ENCODE peak calls at places on chromosomes 5 and 9, in five cellular contexts. D, M, Q, T and S are unnamed samples.

GRCh38 chr5:133698259-133698554 is 85.9 kb upstream of the FSTL4 start:
- DNase-seq in D (no peak), M (no peak), Q (no peak), T (no peak), S (no peak)

GRCh38 chr5:146426853-146427618 is 20.1 kb upstream of the TCERG1 start:
- DNase-seq in D (no peak), M (peak), Q (no peak), T (peak), S (peak)

GRCh38 chr9:15176821-15177220 is 130.2 kb downstream of the TTC39B start:
- DNase-seq in D (no peak), M (no peak), Q (no peak), T (no peak), S (no peak)

GRCh38 chr5:76964018-76964417 is 11.2 kb downstream of the CRHBP start:
- DNase-seq in D (no peak), M (no peak), Q (no peak), T (no peak), S (no peak)

GRCh38 chr5:117131876-117132275 is 557.3 kb upstream of the SEMA6A start:
- DNase-seq in D (no peak), M (no peak), Q (no peak), T (no peak), S (no peak)

GRCh38 chr9:133127340-133127981 is 6.4 kb upstream of the RALGDS start:
- DNase-seq in D (no peak), M (peak), Q (peak), T (no peak), S (no peak)

GRCh38 chr5:148794275-148794674 is 32.1 kb upstream of the ADRB2 start:
- DNase-seq in D (no peak), M (no peak), Q (no peak), T (peak), S (no peak)

GRCh38 chr5:44935871-44936270 is 127.1 kb downstream of the MRPS30 start:
- DNase-seq in D (no peak), M (no peak), Q (no peak), T (no peak), S (no peak)

GRCh38 chr9:36874921-36875320 is 159.1 kb downstream of the PAX5 start:
- DNase-seq in D (no peak), M (no peak), Q (no peak), T (peak), S (no peak)

GRCh38 chr5:31106259-31106658 is 87.2 kb upstream of the CDH6 start:
- DNase-seq in D (no peak), M (no peak), Q (no peak), T (no peak), S (no peak)

GRCh38 chr9:38649731-38650363 is 29.5 kb upstream of the ANKRD18A start:
- DNase-seq in D (peak), M (no peak), Q (no peak), T (no peak), S (no peak)

GRCh38 chr5:175658299-175659145 is 651 bp downstream of the HRH2 start:
- DNase-seq in D (no peak), M (no peak), Q (no peak), T (no peak), S (no peak)

GRCh38 chr5:65394078-65394477 is 87.6 kb downstream of the ADAMTS6 start:
- DNase-seq in D (no peak), M (no peak), Q (peak), T (peak), S (no peak)

GRCh38 chr9:116494815-116495634 is 192.1 kb upstream of the TRIM32 start:
- DNase-seq in D (no peak), M (peak), Q (peak), T (no peak), S (no peak)

GRCh38 chr9:93525476-93525875 is 50.9 kb upstream of the PHF2 start:
- DNase-seq in D (no peak), M (no peak), Q (no peak), T (no peak), S (no peak)

GRCh38 chr9:86512929-86513328 is 158.7 kb upstream of the TUT7 start:
- DNase-seq in D (no peak), M (no peak), Q (no peak), T (peak), S (no peak)

GRCh38 chr9:32705059-32705458 is 69.6 kb upstream of the TAF1L start:
- DNase-seq in D (no peak), M (no peak), Q (no peak), T (peak), S (peak)

GRCh38 chr5:143673676-143674468 is 138.1 kb upstream of the HMHB1 start:
- DNase-seq in D (no peak), M (no peak), Q (no peak), T (no peak), S (no peak)

GRCh38 chr9:91777437-91777836 is 172.6 kb downstream of the ROR2 start:
- DNase-seq in D (no peak), M (no peak), Q (no peak), T (peak), S (no peak)

GRCh38 chr9:68780735-68781134 is 75.7 kb downstream of the PIP5K1B start:
- DNase-seq in D (no peak), M (no peak), Q (no peak), T (peak), S (peak)

GRCh38 chr5:3034449-3034848 is 283.0 kb upstream of the IRX2 start:
- DNase-seq in D (peak), M (no peak), Q (no peak), T (no peak), S (no peak)

GRCh38 chr5:7856855-7857254 is 5.9 kb upstream of the CFAP90 start:
- DNase-seq in D (no peak), M (peak), Q (peak), T (peak), S (peak)

GRCh38 chr9:121744002-121744686 is 92.7 kb downstream of the DAB2IP start:
- DNase-seq in D (no peak), M (no peak), Q (peak), T (peak), S (peak)

GRCh38 chr9:111298831-111299603 is 31.0 kb downstream of the OR2K2 start:
- DNase-seq in D (no peak), M (peak), Q (peak), T (peak), S (no peak)

GRCh38 chr9:16335788-16336580 is 534.5 kb downstream of the BNC2 start:
- DNase-seq in D (peak), M (peak), Q (peak), T (peak), S (peak)

GRCh38 chr5:172403191-172403794 is 51.0 kb downstream of the SH3PXD2B start:
- DNase-seq in D (no peak), M (no peak), Q (peak), T (peak), S (no peak)

GRCh38 chr9:38416461-38416860 is 7.8 kb downstream of the IGFBPL1 start:
- DNase-seq in D (no peak), M (no peak), Q (no peak), T (no peak), S (no peak)

GRCh38 chr9:70639853-70640814 is 225.7 kb upstream of the KLF9 start:
- DNase-seq in D (no peak), M (peak), Q (no peak), T (peak), S (peak)

GRCh38 chr9:28163619-28164018 is 590.3 kb upstream of the C9orf72 start:
- DNase-seq in D (no peak), M (no peak), Q (no peak), T (no peak), S (no peak)

GRCh38 chr9:12740845-12741244 is 34.0 kb upstream of the LURAP1L start:
- DNase-seq in D (no peak), M (no peak), Q (no peak), T (peak), S (no peak)

GRCh38 chr5:134466241-134467069 is 54.8 kb upstream of the CDKN2AIPNL start:
- DNase-seq in D (peak), M (peak), Q (peak), T (peak), S (peak)

GRCh38 chr5:119269061-119269579 is 86.7 kb upstream of the TNFAIP8 start:
- DNase-seq in D (no peak), M (peak), Q (peak), T (peak), S (no peak)

GRCh38 chr5:22465177-22465576 is 388.0 kb downstream of the CDH12 start:
- DNase-seq in D (no peak), M (no peak), Q (no peak), T (no peak), S (no peak)

GRCh38 chr9:74025402-74025894 is 471.7 kb upstream of the RORB start:
- DNase-seq in D (no peak), M (no peak), Q (no peak), T (no peak), S (no peak)

GRCh38 chr5:164153469-164154172 is 648.2 kb downstream of the MAT2B start:
- DNase-seq in D (no peak), M (no peak), Q (no peak), T (peak), S (no peak)

GRCh38 chr9:1598270-1598669 is 416.9 kb upstream of the SMARCA2 start:
- DNase-seq in D (no peak), M (no peak), Q (no peak), T (no peak), S (no peak)

GRCh38 chr5:71862661-71863060 is 143.6 kb downstream of the CARTPT start:
- DNase-seq in D (no peak), M (no peak), Q (no peak), T (no peak), S (no peak)

GRCh38 chr9:123434619-123435240 is 78.7 kb downstream of the CRB2 start:
- DNase-seq in D (no peak), M (no peak), Q (no peak), T (no peak), S (peak)

DNA sequence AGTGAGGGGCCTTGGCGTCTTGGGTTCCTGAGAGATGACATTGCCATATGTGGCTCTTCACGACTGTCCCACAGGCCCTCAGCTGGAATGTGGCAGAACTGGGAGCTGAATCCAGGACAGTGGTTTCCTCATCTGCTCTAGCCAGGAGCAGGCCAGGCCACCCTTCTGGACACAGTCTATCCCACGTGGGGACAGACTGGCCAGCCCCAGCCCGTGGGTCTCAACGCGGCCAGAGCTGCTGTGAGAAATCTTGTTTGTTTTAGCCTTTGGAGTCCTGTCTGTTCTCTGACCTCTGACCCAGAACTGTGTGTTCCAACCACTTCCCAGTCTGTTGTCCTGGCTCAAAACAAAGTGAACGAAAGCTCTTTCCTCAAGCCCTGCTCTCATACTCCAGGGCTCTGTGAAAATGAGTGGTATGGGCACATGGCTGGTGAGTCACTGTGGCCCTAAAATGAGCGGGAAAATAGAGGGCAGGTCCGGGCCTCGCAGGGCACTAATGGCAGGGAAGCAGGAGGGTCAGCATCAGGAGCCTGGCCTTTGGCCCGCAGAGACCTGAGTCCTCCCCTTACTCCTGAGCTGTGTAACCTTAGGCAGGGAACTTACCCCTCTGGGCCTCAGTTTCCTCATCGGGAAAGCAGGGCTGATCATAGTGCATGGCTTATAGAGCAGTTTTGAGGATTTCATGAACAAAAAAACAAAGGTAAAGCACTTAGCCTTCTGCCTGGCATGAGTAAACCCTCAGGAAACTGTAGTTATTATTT is 34.8 kb upstream of the GLRX start:
- DNase-seq in D (peak), M (no peak), Q (peak), T (peak), S (no peak)
- TF ChIP-seq POLR2A in D (no peak), M (no peak), Q (peak), T (no peak), S (no peak)

GRCh38 chr9:4792572-4793411 is at the start of gene RCL1:
- DNase-seq in D (peak), M (peak), Q (peak), T (peak), S (peak)
- TF ChIP-seq POLR2A in D (peak), M (peak), Q (peak), T (peak), S (peak)

GRCh38 chr9:19161257-19162025 is 34.1 kb upstream of the PLIN2 start:
- DNase-seq in D (no peak), M (peak), Q (peak), T (peak), S (peak)
- TF ChIP-seq POLR2A in D (no peak), M (no peak), Q (no peak), T (no peak), S (no peak)

GRCh38 chr9:137777761-137778160 is 99.8 kb upstream of the CACNA1B start:
- DNase-seq in D (no peak), M (no peak), Q (no peak), T (no peak), S (no peak)

GRCh38 chr9:137776306-137776995 is 101.1 kb upstream of the CACNA1B start:
- DNase-seq in D (no peak), M (no peak), Q (no peak), T (no peak), S (no peak)

GRCh38 chr9:137771580-137771979 is 106.0 kb upstream of the CACNA1B start:
- DNase-seq in D (no peak), M (no peak), Q (no peak), T (no peak), S (no peak)

GRCh38 chr9:137772281-137772873 is 105.2 kb upstream of the CACNA1B start:
- DNase-seq in D (no peak), M (no peak), Q (no peak), T (no peak), S (no peak)

DNA sequence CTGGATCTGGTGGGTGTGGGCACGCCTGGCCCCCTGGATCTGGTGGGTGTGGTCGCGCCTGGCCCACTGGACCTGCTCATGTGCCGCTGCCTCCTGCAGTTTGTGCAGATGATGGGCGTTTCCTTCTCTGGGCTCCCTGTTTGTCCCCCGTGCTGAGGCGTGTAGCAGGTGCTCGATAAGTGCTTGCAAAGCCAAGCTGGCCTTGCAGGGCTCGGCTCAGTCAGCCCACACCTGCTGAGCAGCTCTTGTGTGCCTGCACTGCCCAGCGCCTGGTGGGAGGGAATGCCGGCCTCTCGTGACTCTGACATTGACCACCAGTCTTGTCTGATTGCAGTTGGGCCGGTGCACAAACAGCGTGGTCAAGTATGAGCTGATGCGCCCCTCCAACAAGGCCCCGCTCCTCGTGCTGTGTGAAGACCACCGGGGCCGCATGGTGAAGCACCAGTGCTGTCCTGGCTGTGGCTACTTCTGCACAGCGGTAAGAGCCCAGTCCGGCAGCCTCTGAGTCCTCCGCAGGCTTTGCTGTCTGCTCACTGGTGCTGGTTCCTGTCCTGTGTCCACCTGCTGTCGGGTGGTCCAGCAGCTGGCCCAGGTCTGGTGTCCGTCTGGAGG is 102.7 kb upstream of the CACNA1B start:
- DNase-seq in D (no peak), M (no peak), Q (no peak), T (no peak), S (no peak)
- TF ChIP-seq POLR2A in D (no peak), M (no peak), Q (no peak), T (no peak), S (no peak)